ENCODE peak calls at places on chromosome 13, in four cellular contexts. One of them, this sample, is unnamed.

GRCh38 chr13:114268344-114269280 is 12.8 kb upstream of the UPF3A start:
- DNase-seq in fibroblast of pulmonary artery: no peak
- DNase-seq in heart right ventricle: no peak
- DNase-seq in astrocyte: peak; percentile 61
- DNase-seq in this sample: no peak

GRCh38 chr13:40271931-40272775 is 394.3 kb downstream of the FOXO1 start:
- DNase-seq in fibroblast of pulmonary artery: peak; percentile 86
- DNase-seq in heart right ventricle: peak; percentile 45
- DNase-seq in astrocyte: peak; percentile 92
- DNase-seq in this sample: no peak

GRCh38 chr13:71712988-71713653 is 153.9 kb downstream of the DACH1 start:
- DNase-seq in fibroblast of pulmonary artery: peak; percentile 45
- DNase-seq in heart right ventricle: peak; percentile 33
- DNase-seq in astrocyte: no peak
- DNase-seq in this sample: no peak

GRCh38 chr13:25699600-25699999 is 327.8 kb downstream of the ATP8A2 start:
- DNase-seq in fibroblast of pulmonary artery: no peak
- DNase-seq in heart right ventricle: no peak
- DNase-seq in astrocyte: no peak
- DNase-seq in this sample: no peak

GRCh38 chr13:46507978-46508377 is 45.0 kb upstream of the LRCH1 start:
- DNase-seq in fibroblast of pulmonary artery: no peak
- DNase-seq in heart right ventricle: no peak
- DNase-seq in astrocyte: peak; percentile 16
- DNase-seq in this sample: no peak

GRCh38 chr13:43368003-43368402 is 344.6 kb downstream of the DNAJC15 start:
- DNase-seq in fibroblast of pulmonary artery: peak; percentile 10
- DNase-seq in heart right ventricle: no peak
- DNase-seq in astrocyte: no peak
- DNase-seq in this sample: no peak

GRCh38 chr13:112453207-112453829 is 77.2 kb downstream of the SPACA7 start:
- DNase-seq in fibroblast of pulmonary artery: no peak
- DNase-seq in heart right ventricle: no peak
- DNase-seq in astrocyte: no peak
- DNase-seq in this sample: no peak

GRCh38 chr13:74026753-74027152 is 107.5 kb downstream of the KLF12 start:
- DNase-seq in fibroblast of pulmonary artery: peak; percentile 20
- DNase-seq in heart right ventricle: no peak
- DNase-seq in astrocyte: peak; percentile 42
- DNase-seq in this sample: no peak

GRCh38 chr13:110062077-110062776 is 244.7 kb downstream of the COL4A1 start:
- DNase-seq in fibroblast of pulmonary artery: no peak
- DNase-seq in heart right ventricle: peak; percentile 50
- DNase-seq in astrocyte: peak; percentile 32
- DNase-seq in this sample: no peak

GRCh38 chr13:48266967-48267639 is 34.1 kb downstream of the ITM2B start:
- DNase-seq in fibroblast of pulmonary artery: no peak
- DNase-seq in heart right ventricle: no peak
- DNase-seq in astrocyte: no peak
- DNase-seq in this sample: no peak

GRCh38 chr13:70353096-70353495 is 244.8 kb upstream of the KLHL1 start:
- DNase-seq in fibroblast of pulmonary artery: no peak
- DNase-seq in heart right ventricle: no peak
- DNase-seq in astrocyte: no peak
- DNase-seq in this sample: no peak

GRCh38 chr13:23715762-23716235 is 145.6 kb downstream of the TNFRSF19 start:
- DNase-seq in fibroblast of pulmonary artery: no peak
- DNase-seq in heart right ventricle: no peak
- DNase-seq in astrocyte: no peak
- DNase-seq in this sample: no peak

GRCh38 chr13:31767175-31767900 is 28.0 kb downstream of the RXFP2 start:
- DNase-seq in fibroblast of pulmonary artery: peak; percentile 88
- DNase-seq in heart right ventricle: no peak
- DNase-seq in astrocyte: peak; percentile 98
- DNase-seq in this sample: no peak

GRCh38 chr13:41565221-41565620 is 107.9 kb downstream of the RGCC start:
- DNase-seq in fibroblast of pulmonary artery: peak; percentile 85
- DNase-seq in heart right ventricle: no peak
- DNase-seq in astrocyte: peak; percentile 98
- DNase-seq in this sample: no peak

GRCh38 chr13:29733069-29733700 is 117.2 kb downstream of the UBL3 start:
- DNase-seq in fibroblast of pulmonary artery: no peak
- DNase-seq in heart right ventricle: no peak
- DNase-seq in astrocyte: no peak
- DNase-seq in this sample: no peak

GRCh38 chr13:72556945-72557344 is 170.5 kb downstream of the MZT1 start:
- DNase-seq in fibroblast of pulmonary artery: no peak
- DNase-seq in heart right ventricle: no peak
- DNase-seq in astrocyte: no peak
- DNase-seq in this sample: no peak

GRCh38 chr13:23551213-23552008 is 18.8 kb upstream of the TNFRSF19 start:
- DNase-seq in fibroblast of pulmonary artery: no peak
- DNase-seq in heart right ventricle: no peak
- DNase-seq in astrocyte: no peak
- DNase-seq in this sample: no peak

GRCh38 chr13:51843529-51843928 is 1.4 kb downstream of the TMEM272 start:
- DNase-seq in fibroblast of pulmonary artery: no peak
- DNase-seq in heart right ventricle: no peak
- DNase-seq in astrocyte: no peak
- DNase-seq in this sample: no peak

GRCh38 chr13:51845574-51846318 is 769 bp upstream of the TMEM272 start:
- DNase-seq in fibroblast of pulmonary artery: no peak
- DNase-seq in heart right ventricle: no peak
- DNase-seq in astrocyte: no peak
- DNase-seq in this sample: no peak

GRCh38 chr13:51846756-51847155 is 1.8 kb upstream of the TMEM272 start:
- DNase-seq in fibroblast of pulmonary artery: no peak
- DNase-seq in heart right ventricle: no peak
- DNase-seq in astrocyte: no peak
- DNase-seq in this sample: no peak

GRCh38 chr13:51841732-51842131 is 3.2 kb downstream of the TMEM272 start:
- DNase-seq in fibroblast of pulmonary artery: no peak
- DNase-seq in heart right ventricle: no peak
- DNase-seq in astrocyte: no peak
- DNase-seq in this sample: no peak

GRCh38 chr13:51844862-51845573 is at the start of gene TMEM272:
- DNase-seq in fibroblast of pulmonary artery: peak; percentile 45
- DNase-seq in heart right ventricle: peak; percentile 31
- DNase-seq in astrocyte: no peak
- DNase-seq in this sample: peak; percentile 74
- TF ChIP-seq CTCF in fibroblast of pulmonary artery: peak; percentile 85
- TF ChIP-seq CTCF in heart right ventricle: peak; percentile 83
- TF ChIP-seq CTCF in astrocyte: peak; percentile 64
- TF ChIP-seq CTCF in this sample: peak; percentile 87

GRCh38 chr13:91240341-91240740 is 107.1 kb upstream of the MIR17HG start:
- DNase-seq in fibroblast of pulmonary artery: no peak
- DNase-seq in heart right ventricle: no peak
- DNase-seq in astrocyte: no peak
- DNase-seq in this sample: no peak
- TF ChIP-seq CTCF in fibroblast of pulmonary artery: no peak
- TF ChIP-seq CTCF in heart right ventricle: no peak
- TF ChIP-seq CTCF in astrocyte: no peak
- TF ChIP-seq CTCF in this sample: no peak

DNA sequence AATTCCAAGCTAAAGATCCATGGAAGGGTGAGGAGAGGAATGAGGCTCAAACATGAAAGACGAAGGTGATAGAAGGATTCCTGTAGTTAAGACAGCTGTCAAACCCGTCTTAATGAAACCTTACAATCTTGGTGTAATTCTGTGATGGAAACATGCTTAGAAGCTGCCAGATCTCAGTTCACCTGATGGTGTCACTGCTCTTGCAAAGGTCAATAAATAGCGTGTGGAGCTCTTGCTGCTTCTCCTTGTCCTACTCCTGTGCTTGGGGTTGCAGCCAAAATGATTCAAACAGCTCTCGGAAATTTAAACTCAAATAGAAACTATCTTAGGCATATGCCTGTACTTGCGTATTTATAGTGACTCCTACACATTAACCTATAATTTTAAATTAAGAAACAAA is 1705.0 kb downstream of the OLFM4 start:
- DNase-seq in fibroblast of pulmonary artery: no peak
- DNase-seq in heart right ventricle: no peak
- DNase-seq in astrocyte: no peak
- DNase-seq in this sample: no peak
- TF ChIP-seq CTCF in fibroblast of pulmonary artery: no peak
- TF ChIP-seq CTCF in heart right ventricle: no peak
- TF ChIP-seq CTCF in astrocyte: no peak
- TF ChIP-seq CTCF in this sample: peak; percentile 20

GRCh38 chr13:98039261-98039660 is 85.8 kb downstream of the IPO5 start:
- DNase-seq in fibroblast of pulmonary artery: no peak
- DNase-seq in heart right ventricle: no peak
- DNase-seq in astrocyte: no peak
- DNase-seq in this sample: no peak
- TF ChIP-seq CTCF in fibroblast of pulmonary artery: no peak
- TF ChIP-seq CTCF in heart right ventricle: no peak
- TF ChIP-seq CTCF in astrocyte: no peak
- TF ChIP-seq CTCF in this sample: no peak

This sample was measured in neural crest cell.